ENCODE peak calls at places on chromosomes 11 and 22, in ten cellular contexts. One of them, this sample, is unnamed.

GRCh38 chr22:25760294-25760693 is 18.3 kb downstream of the MYO18B start:
- DNase-seq in GM04504: no peak
- DNase-seq in IMR-90: no peak
- DNase-seq in stimulated activated CD4-positive, alpha-beta T cell treated with anti-CD3 and anti-CD28 coated beads, Interleukin-1b, Interleukin-23, amount 100 ng/mL, for 24 hours: no peak
- DNase-seq in activated CD8-positive, alpha-beta memory T cell treated with anti-CD3 and anti-CD28 coated beads, Interleukin-2, amount 50 U/mL, for 48 hours: no peak
- DNase-seq in mucosa of gallbladder: no peak
- DNase-seq in fibroblast of lung: no peak
- DNase-seq in hypothalamus: no peak
- DNase-seq in myocyte: no peak
- DNase-seq in GM20000: no peak
- DNase-seq in this sample: no peak

GRCh38 chr22:41931701-41932269 is 5.2 kb upstream of the TNFRSF13C start:
- DNase-seq in GM04504: no peak
- DNase-seq in IMR-90: no peak
- DNase-seq in stimulated activated CD4-positive, alpha-beta T cell treated with anti-CD3 and anti-CD28 coated beads, Interleukin-1b, Interleukin-23, amount 100 ng/mL, for 24 hours: no peak
- DNase-seq in activated CD8-positive, alpha-beta memory T cell treated with anti-CD3 and anti-CD28 coated beads, Interleukin-2, amount 50 U/mL, for 48 hours: no peak
- DNase-seq in mucosa of gallbladder: no peak
- DNase-seq in fibroblast of lung: no peak
- DNase-seq in hypothalamus: no peak
- DNase-seq in myocyte: no peak
- DNase-seq in GM20000: no peak
- DNase-seq in this sample: no peak

GRCh38 chr11:11978098-11978637 is 30.3 kb downstream of the DKK3 start:
- DNase-seq in GM04504: no peak
- DNase-seq in IMR-90: no peak
- DNase-seq in stimulated activated CD4-positive, alpha-beta T cell treated with anti-CD3 and anti-CD28 coated beads, Interleukin-1b, Interleukin-23, amount 100 ng/mL, for 24 hours: no peak
- DNase-seq in activated CD8-positive, alpha-beta memory T cell treated with anti-CD3 and anti-CD28 coated beads, Interleukin-2, amount 50 U/mL, for 48 hours: peak; percentile 30
- DNase-seq in mucosa of gallbladder: no peak
- DNase-seq in fibroblast of lung: no peak
- DNase-seq in hypothalamus: no peak
- DNase-seq in myocyte: no peak
- DNase-seq in GM20000: no peak
- DNase-seq in this sample: no peak

GRCh38 chr11:122813176-122813917 is 25.0 kb upstream of the CRTAM start:
- DNase-seq in GM04504: no peak
- DNase-seq in IMR-90: no peak
- DNase-seq in stimulated activated CD4-positive, alpha-beta T cell treated with anti-CD3 and anti-CD28 coated beads, Interleukin-1b, Interleukin-23, amount 100 ng/mL, for 24 hours: no peak
- DNase-seq in activated CD8-positive, alpha-beta memory T cell treated with anti-CD3 and anti-CD28 coated beads, Interleukin-2, amount 50 U/mL, for 48 hours: no peak
- DNase-seq in mucosa of gallbladder: no peak
- DNase-seq in fibroblast of lung: no peak
- DNase-seq in hypothalamus: no peak
- DNase-seq in myocyte: no peak
- DNase-seq in GM20000: no peak
- DNase-seq in this sample: no peak

GRCh38 chr11:35605691-35606090 is 12.6 kb upstream of the FJX1 start:
- DNase-seq in GM04504: no peak
- DNase-seq in IMR-90: peak; percentile 59
- DNase-seq in stimulated activated CD4-positive, alpha-beta T cell treated with anti-CD3 and anti-CD28 coated beads, Interleukin-1b, Interleukin-23, amount 100 ng/mL, for 24 hours: no peak
- DNase-seq in activated CD8-positive, alpha-beta memory T cell treated with anti-CD3 and anti-CD28 coated beads, Interleukin-2, amount 50 U/mL, for 48 hours: no peak
- DNase-seq in mucosa of gallbladder: peak; percentile 23
- DNase-seq in fibroblast of lung: peak; percentile 59
- DNase-seq in hypothalamus: no peak
- DNase-seq in myocyte: no peak
- DNase-seq in GM20000: no peak
- DNase-seq in this sample: no peak

GRCh38 chr11:12260731-12261521 is 116.4 kb upstream of the PARVA start:
- DNase-seq in GM04504: no peak
- DNase-seq in IMR-90: no peak
- DNase-seq in stimulated activated CD4-positive, alpha-beta T cell treated with anti-CD3 and anti-CD28 coated beads, Interleukin-1b, Interleukin-23, amount 100 ng/mL, for 24 hours: no peak
- DNase-seq in activated CD8-positive, alpha-beta memory T cell treated with anti-CD3 and anti-CD28 coated beads, Interleukin-2, amount 50 U/mL, for 48 hours: no peak
- DNase-seq in mucosa of gallbladder: no peak
- DNase-seq in fibroblast of lung: no peak
- DNase-seq in hypothalamus: no peak
- DNase-seq in myocyte: peak; percentile 69
- DNase-seq in GM20000: no peak
- DNase-seq in this sample: no peak

GRCh38 chr22:37639771-37640590 is 512 bp downstream of the SH3BP1 start:
- DNase-seq in GM04504: no peak
- DNase-seq in IMR-90: no peak
- DNase-seq in stimulated activated CD4-positive, alpha-beta T cell treated with anti-CD3 and anti-CD28 coated beads, Interleukin-1b, Interleukin-23, amount 100 ng/mL, for 24 hours: no peak
- DNase-seq in activated CD8-positive, alpha-beta memory T cell treated with anti-CD3 and anti-CD28 coated beads, Interleukin-2, amount 50 U/mL, for 48 hours: no peak
- DNase-seq in mucosa of gallbladder: no peak
- DNase-seq in fibroblast of lung: no peak
- DNase-seq in hypothalamus: no peak
- DNase-seq in myocyte: no peak
- DNase-seq in GM20000: peak; percentile 63
- DNase-seq in this sample: no peak

GRCh38 chr11:68838572-68838964 is 3.1 kb downstream of the CPT1A start:
- DNase-seq in GM04504: no peak
- DNase-seq in IMR-90: no peak
- DNase-seq in stimulated activated CD4-positive, alpha-beta T cell treated with anti-CD3 and anti-CD28 coated beads, Interleukin-1b, Interleukin-23, amount 100 ng/mL, for 24 hours: no peak
- DNase-seq in activated CD8-positive, alpha-beta memory T cell treated with anti-CD3 and anti-CD28 coated beads, Interleukin-2, amount 50 U/mL, for 48 hours: peak; percentile 65
- DNase-seq in mucosa of gallbladder: no peak
- DNase-seq in fibroblast of lung: no peak
- DNase-seq in hypothalamus: no peak
- DNase-seq in myocyte: peak; percentile 8
- DNase-seq in GM20000: no peak
- DNase-seq in this sample: no peak

GRCh38 chr22:32576553-32577255 is 102.1 kb downstream of the FBXO7 start:
- DNase-seq in GM04504: no peak
- DNase-seq in IMR-90: no peak
- DNase-seq in stimulated activated CD4-positive, alpha-beta T cell treated with anti-CD3 and anti-CD28 coated beads, Interleukin-1b, Interleukin-23, amount 100 ng/mL, for 24 hours: no peak
- DNase-seq in activated CD8-positive, alpha-beta memory T cell treated with anti-CD3 and anti-CD28 coated beads, Interleukin-2, amount 50 U/mL, for 48 hours: no peak
- DNase-seq in mucosa of gallbladder: no peak
- DNase-seq in fibroblast of lung: no peak
- DNase-seq in hypothalamus: no peak
- DNase-seq in myocyte: no peak
- DNase-seq in GM20000: no peak
- DNase-seq in this sample: no peak

GRCh38 chr22:23557036-23557435 is 23.1 kb downstream of the IGLL1 start:
- DNase-seq in GM04504: no peak
- DNase-seq in IMR-90: no peak
- DNase-seq in stimulated activated CD4-positive, alpha-beta T cell treated with anti-CD3 and anti-CD28 coated beads, Interleukin-1b, Interleukin-23, amount 100 ng/mL, for 24 hours: no peak
- DNase-seq in activated CD8-positive, alpha-beta memory T cell treated with anti-CD3 and anti-CD28 coated beads, Interleukin-2, amount 50 U/mL, for 48 hours: peak; percentile 25
- DNase-seq in mucosa of gallbladder: no peak
- DNase-seq in fibroblast of lung: no peak
- DNase-seq in hypothalamus: no peak
- DNase-seq in myocyte: no peak
- DNase-seq in GM20000: no peak
- DNase-seq in this sample: no peak

GRCh38 chr11:43486141-43486540 is 127.4 kb downstream of the TTC17 start:
- DNase-seq in GM04504: no peak
- DNase-seq in IMR-90: peak; percentile 43
- DNase-seq in stimulated activated CD4-positive, alpha-beta T cell treated with anti-CD3 and anti-CD28 coated beads, Interleukin-1b, Interleukin-23, amount 100 ng/mL, for 24 hours: no peak
- DNase-seq in activated CD8-positive, alpha-beta memory T cell treated with anti-CD3 and anti-CD28 coated beads, Interleukin-2, amount 50 U/mL, for 48 hours: no peak
- DNase-seq in mucosa of gallbladder: no peak
- DNase-seq in fibroblast of lung: no peak
- DNase-seq in hypothalamus: no peak
- DNase-seq in myocyte: peak; percentile 61
- DNase-seq in GM20000: no peak
- DNase-seq in this sample: no peak

GRCh38 chr11:61923166-61924015 is 6.0 kb upstream of the RAB3IL1 start:
- DNase-seq in GM04504: no peak
- DNase-seq in IMR-90: peak; percentile 63
- DNase-seq in stimulated activated CD4-positive, alpha-beta T cell treated with anti-CD3 and anti-CD28 coated beads, Interleukin-1b, Interleukin-23, amount 100 ng/mL, for 24 hours: no peak
- DNase-seq in activated CD8-positive, alpha-beta memory T cell treated with anti-CD3 and anti-CD28 coated beads, Interleukin-2, amount 50 U/mL, for 48 hours: no peak
- DNase-seq in mucosa of gallbladder: peak; percentile 78
- DNase-seq in fibroblast of lung: peak; percentile 73
- DNase-seq in hypothalamus: no peak
- DNase-seq in myocyte: peak; percentile 35
- DNase-seq in GM20000: no peak
- DNase-seq in this sample: no peak

GRCh38 chr11:108369064-108369463 is 98.3 kb downstream of the C11orf65 start:
- DNase-seq in GM04504: no peak
- DNase-seq in IMR-90: peak; percentile 23
- DNase-seq in stimulated activated CD4-positive, alpha-beta T cell treated with anti-CD3 and anti-CD28 coated beads, Interleukin-1b, Interleukin-23, amount 100 ng/mL, for 24 hours: no peak
- DNase-seq in activated CD8-positive, alpha-beta memory T cell treated with anti-CD3 and anti-CD28 coated beads, Interleukin-2, amount 50 U/mL, for 48 hours: no peak
- DNase-seq in mucosa of gallbladder: no peak
- DNase-seq in fibroblast of lung: no peak
- DNase-seq in hypothalamus: no peak
- DNase-seq in myocyte: no peak
- DNase-seq in GM20000: no peak
- DNase-seq in this sample: no peak

GRCh38 chr11:79321282-79321681 is 119.5 kb downstream of the TENM4 start:
- DNase-seq in GM04504: peak; percentile 5
- DNase-seq in IMR-90: peak; percentile 81
- DNase-seq in stimulated activated CD4-positive, alpha-beta T cell treated with anti-CD3 and anti-CD28 coated beads, Interleukin-1b, Interleukin-23, amount 100 ng/mL, for 24 hours: no peak
- DNase-seq in activated CD8-positive, alpha-beta memory T cell treated with anti-CD3 and anti-CD28 coated beads, Interleukin-2, amount 50 U/mL, for 48 hours: no peak
- DNase-seq in mucosa of gallbladder: no peak
- DNase-seq in fibroblast of lung: peak; percentile 83
- DNase-seq in hypothalamus: no peak
- DNase-seq in myocyte: no peak
- DNase-seq in GM20000: no peak
- DNase-seq in this sample: no peak

GRCh38 chr11:70225629-70226582 is 22.8 kb downstream of the FADD start:
- DNase-seq in GM04504: no peak
- DNase-seq in IMR-90: no peak
- DNase-seq in stimulated activated CD4-positive, alpha-beta T cell treated with anti-CD3 and anti-CD28 coated beads, Interleukin-1b, Interleukin-23, amount 100 ng/mL, for 24 hours: no peak
- DNase-seq in activated CD8-positive, alpha-beta memory T cell treated with anti-CD3 and anti-CD28 coated beads, Interleukin-2, amount 50 U/mL, for 48 hours: no peak
- DNase-seq in mucosa of gallbladder: peak; percentile 78
- DNase-seq in fibroblast of lung: peak; percentile 19
- DNase-seq in hypothalamus: no peak
- DNase-seq in myocyte: peak; percentile 16
- DNase-seq in GM20000: no peak
- DNase-seq in this sample: no peak

GRCh38 chr11:132846080-132846479 is 686.2 kb downstream of the OPCML start:
- DNase-seq in GM04504: no peak
- DNase-seq in IMR-90: no peak
- DNase-seq in stimulated activated CD4-positive, alpha-beta T cell treated with anti-CD3 and anti-CD28 coated beads, Interleukin-1b, Interleukin-23, amount 100 ng/mL, for 24 hours: no peak
- DNase-seq in activated CD8-positive, alpha-beta memory T cell treated with anti-CD3 and anti-CD28 coated beads, Interleukin-2, amount 50 U/mL, for 48 hours: no peak
- DNase-seq in mucosa of gallbladder: no peak
- DNase-seq in fibroblast of lung: no peak
- DNase-seq in hypothalamus: no peak
- DNase-seq in myocyte: no peak
- DNase-seq in GM20000: no peak
- DNase-seq in this sample: no peak

GRCh38 chr11:102879801-102880200 is 5.0 kb upstream of the MMP12 start:
- DNase-seq in GM04504: no peak
- DNase-seq in IMR-90: no peak
- DNase-seq in stimulated activated CD4-positive, alpha-beta T cell treated with anti-CD3 and anti-CD28 coated beads, Interleukin-1b, Interleukin-23, amount 100 ng/mL, for 24 hours: no peak
- DNase-seq in activated CD8-positive, alpha-beta memory T cell treated with anti-CD3 and anti-CD28 coated beads, Interleukin-2, amount 50 U/mL, for 48 hours: no peak
- DNase-seq in mucosa of gallbladder: no peak
- DNase-seq in fibroblast of lung: no peak
- DNase-seq in hypothalamus: no peak
- DNase-seq in myocyte: no peak
- DNase-seq in GM20000: no peak
- DNase-seq in this sample: no peak

GRCh38 chr11:104772806-104773241 is 125.4 kb downstream of the CASP12 start:
- DNase-seq in GM04504: peak; percentile 93
- DNase-seq in IMR-90: peak; percentile 96
- DNase-seq in stimulated activated CD4-positive, alpha-beta T cell treated with anti-CD3 and anti-CD28 coated beads, Interleukin-1b, Interleukin-23, amount 100 ng/mL, for 24 hours: no peak
- DNase-seq in activated CD8-positive, alpha-beta memory T cell treated with anti-CD3 and anti-CD28 coated beads, Interleukin-2, amount 50 U/mL, for 48 hours: no peak
- DNase-seq in mucosa of gallbladder: no peak
- DNase-seq in fibroblast of lung: peak; percentile 88
- DNase-seq in hypothalamus: no peak
- DNase-seq in myocyte: peak; percentile 81
- DNase-seq in GM20000: no peak
- DNase-seq in this sample: no peak

GRCh38 chr11:21810650-21811049 is 382.2 kb upstream of the ANO5 start:
- DNase-seq in GM04504: no peak
- DNase-seq in IMR-90: no peak
- DNase-seq in stimulated activated CD4-positive, alpha-beta T cell treated with anti-CD3 and anti-CD28 coated beads, Interleukin-1b, Interleukin-23, amount 100 ng/mL, for 24 hours: no peak
- DNase-seq in activated CD8-positive, alpha-beta memory T cell treated with anti-CD3 and anti-CD28 coated beads, Interleukin-2, amount 50 U/mL, for 48 hours: no peak
- DNase-seq in mucosa of gallbladder: no peak
- DNase-seq in fibroblast of lung: no peak
- DNase-seq in hypothalamus: no peak
- DNase-seq in myocyte: no peak
- DNase-seq in GM20000: no peak
- DNase-seq in this sample: no peak

GRCh38 chr11:15006139-15006759 is 34.1 kb upstream of the CALCA start:
- DNase-seq in GM04504: peak; percentile 5
- DNase-seq in IMR-90: peak; percentile 46
- DNase-seq in stimulated activated CD4-positive, alpha-beta T cell treated with anti-CD3 and anti-CD28 coated beads, Interleukin-1b, Interleukin-23, amount 100 ng/mL, for 24 hours: no peak
- DNase-seq in activated CD8-positive, alpha-beta memory T cell treated with anti-CD3 and anti-CD28 coated beads, Interleukin-2, amount 50 U/mL, for 48 hours: no peak
- DNase-seq in mucosa of gallbladder: no peak
- DNase-seq in fibroblast of lung: peak; percentile 52
- DNase-seq in hypothalamus: no peak
- DNase-seq in myocyte: peak; percentile 74
- DNase-seq in GM20000: peak; percentile 24
- DNase-seq in this sample: no peak

GRCh38 chr11:4482445-4482844 is at the start of gene OR52K1:
- DNase-seq in GM04504: no peak
- DNase-seq in IMR-90: no peak
- DNase-seq in stimulated activated CD4-positive, alpha-beta T cell treated with anti-CD3 and anti-CD28 coated beads, Interleukin-1b, Interleukin-23, amount 100 ng/mL, for 24 hours: no peak
- DNase-seq in activated CD8-positive, alpha-beta memory T cell treated with anti-CD3 and anti-CD28 coated beads, Interleukin-2, amount 50 U/mL, for 48 hours: no peak
- DNase-seq in mucosa of gallbladder: no peak
- DNase-seq in fibroblast of lung: no peak
- DNase-seq in hypothalamus: no peak
- DNase-seq in myocyte: no peak
- DNase-seq in GM20000: no peak
- DNase-seq in this sample: no peak

GRCh38 chr11:4038973-4039372 is 55.6 kb upstream of the RRM1 start:
- DNase-seq in GM04504: no peak
- DNase-seq in IMR-90: peak; percentile 71
- DNase-seq in stimulated activated CD4-positive, alpha-beta T cell treated with anti-CD3 and anti-CD28 coated beads, Interleukin-1b, Interleukin-23, amount 100 ng/mL, for 24 hours: no peak
- DNase-seq in activated CD8-positive, alpha-beta memory T cell treated with anti-CD3 and anti-CD28 coated beads, Interleukin-2, amount 50 U/mL, for 48 hours: no peak
- DNase-seq in mucosa of gallbladder: no peak
- DNase-seq in fibroblast of lung: no peak
- DNase-seq in hypothalamus: no peak
- DNase-seq in myocyte: peak; percentile 46
- DNase-seq in GM20000: no peak
- DNase-seq in this sample: no peak

GRCh38 chr11:134956461-134957209 is 544.6 kb upstream of the B3GAT1 start:
- DNase-seq in GM04504: no peak
- DNase-seq in IMR-90: no peak
- DNase-seq in stimulated activated CD4-positive, alpha-beta T cell treated with anti-CD3 and anti-CD28 coated beads, Interleukin-1b, Interleukin-23, amount 100 ng/mL, for 24 hours: no peak
- DNase-seq in activated CD8-positive, alpha-beta memory T cell treated with anti-CD3 and anti-CD28 coated beads, Interleukin-2, amount 50 U/mL, for 48 hours: no peak
- DNase-seq in mucosa of gallbladder: no peak
- DNase-seq in fibroblast of lung: no peak
- DNase-seq in hypothalamus: no peak
- DNase-seq in myocyte: no peak
- DNase-seq in GM20000: no peak
- DNase-seq in this sample: no peak

GRCh38 chr11:113378013-113378412 is 9.6 kb upstream of the ANKK1 start:
- DNase-seq in GM04504: no peak
- DNase-seq in IMR-90: no peak
- DNase-seq in stimulated activated CD4-positive, alpha-beta T cell treated with anti-CD3 and anti-CD28 coated beads, Interleukin-1b, Interleukin-23, amount 100 ng/mL, for 24 hours: no peak
- DNase-seq in activated CD8-positive, alpha-beta memory T cell treated with anti-CD3 and anti-CD28 coated beads, Interleukin-2, amount 50 U/mL, for 48 hours: no peak
- DNase-seq in mucosa of gallbladder: no peak
- DNase-seq in fibroblast of lung: no peak
- DNase-seq in hypothalamus: no peak
- DNase-seq in myocyte: no peak
- DNase-seq in GM20000: no peak
- DNase-seq in this sample: no peak

GRCh38 chr11:131889146-131889577 is 518.7 kb downstream of the NTM start:
- DNase-seq in GM04504: peak; percentile 75
- DNase-seq in IMR-90: peak; percentile 95
- DNase-seq in stimulated activated CD4-positive, alpha-beta T cell treated with anti-CD3 and anti-CD28 coated beads, Interleukin-1b, Interleukin-23, amount 100 ng/mL, for 24 hours: no peak
- DNase-seq in activated CD8-positive, alpha-beta memory T cell treated with anti-CD3 and anti-CD28 coated beads, Interleukin-2, amount 50 U/mL, for 48 hours: no peak
- DNase-seq in mucosa of gallbladder: no peak
- DNase-seq in fibroblast of lung: peak; percentile 79
- DNase-seq in hypothalamus: no peak
- DNase-seq in myocyte: peak; percentile 63
- DNase-seq in GM20000: no peak
- DNase-seq in this sample: no peak

GRCh38 chr22:50665738-50666137 is 6.9 kb upstream of the SHANK3 start:
- DNase-seq in GM04504: no peak
- DNase-seq in IMR-90: no peak
- DNase-seq in stimulated activated CD4-positive, alpha-beta T cell treated with anti-CD3 and anti-CD28 coated beads, Interleukin-1b, Interleukin-23, amount 100 ng/mL, for 24 hours: no peak
- DNase-seq in activated CD8-positive, alpha-beta memory T cell treated with anti-CD3 and anti-CD28 coated beads, Interleukin-2, amount 50 U/mL, for 48 hours: no peak
- DNase-seq in mucosa of gallbladder: no peak
- DNase-seq in fibroblast of lung: no peak
- DNase-seq in hypothalamus: no peak
- DNase-seq in myocyte: peak; percentile 7
- DNase-seq in GM20000: peak; percentile 41
- DNase-seq in this sample: no peak

GRCh38 chr11:8229299-8230177 is 34.1 kb downstream of the LMO1 start:
- DNase-seq in GM04504: no peak
- DNase-seq in IMR-90: no peak
- DNase-seq in stimulated activated CD4-positive, alpha-beta T cell treated with anti-CD3 and anti-CD28 coated beads, Interleukin-1b, Interleukin-23, amount 100 ng/mL, for 24 hours: no peak
- DNase-seq in activated CD8-positive, alpha-beta memory T cell treated with anti-CD3 and anti-CD28 coated beads, Interleukin-2, amount 50 U/mL, for 48 hours: no peak
- DNase-seq in mucosa of gallbladder: no peak
- DNase-seq in fibroblast of lung: peak; percentile 11
- DNase-seq in hypothalamus: no peak
- DNase-seq in myocyte: no peak
- DNase-seq in GM20000: no peak
- DNase-seq in this sample: no peak

GRCh38 chr22:19998232-19998951 is 18.2 kb downstream of the ARVCF start:
- DNase-seq in GM04504: no peak
- DNase-seq in IMR-90: no peak
- DNase-seq in stimulated activated CD4-positive, alpha-beta T cell treated with anti-CD3 and anti-CD28 coated beads, Interleukin-1b, Interleukin-23, amount 100 ng/mL, for 24 hours: no peak
- DNase-seq in activated CD8-positive, alpha-beta memory T cell treated with anti-CD3 and anti-CD28 coated beads, Interleukin-2, amount 50 U/mL, for 48 hours: no peak
- DNase-seq in mucosa of gallbladder: no peak
- DNase-seq in fibroblast of lung: no peak
- DNase-seq in hypothalamus: no peak
- DNase-seq in myocyte: no peak
- DNase-seq in GM20000: no peak
- DNase-seq in this sample: no peak